ENCODE peak calls at places on chromosomes 13 and 19, in four cellular contexts. V is bronchial epithelial cell, Q is GM23338, T is fibroblast of mammary gland. H is an unnamed sample.

GRCh38 chr19:43784251-43784980 is 3.6 kb upstream of the KCNN4 start:
- DNase-seq in V (peak), Q (no peak), T (peak), H (peak)

GRCh38 chr19:34172661-34173144 is 399 bp downstream of the LSM14A start:
- DNase-seq in V (no peak), T (no peak), Q (no peak), H (peak)

GRCh38 chr13:112729408-112729807 is 39.6 kb downstream of the ATP11A start:
- DNase-seq in Q (no peak), V (no peak), T (no peak), H (no peak)

GRCh38 chr13:113207890-113208423 is 512 bp downstream of the PCID2 start:
- DNase-seq in V (peak), T (peak), Q (peak), H (peak)

GRCh38 chr19:3950871-3951861 is 18.3 kb downstream of the NMRK2 start:
- DNase-seq in T (no peak), V (no peak), Q (no peak), H (no peak)

GRCh38 chr13:97386832-97387486 is 47.0 kb upstream of the RAP2A start:
- DNase-seq in T (no peak), Q (no peak), V (no peak), H (peak)

GRCh38 chr19:28294395-28294794 is 918.6 kb downstream of the UQCRFS1 start:
- DNase-seq in V (no peak), Q (no peak), T (peak), H (no peak)

GRCh38 chr19:5806133-5806489 is 1.2 kb downstream of the NRTN start:
- DNase-seq in Q (no peak), V (no peak), T (no peak), H (no peak)

GRCh38 chr19:32407004-32407992 is 1.7 kb downstream of the DPY19L3 start:
- DNase-seq in T (peak), Q (no peak), V (peak), H (no peak)

GRCh38 chr13:50224534-50224933 is 209.3 kb downstream of the KCNRG start:
- DNase-seq in V (peak), T (peak), Q (no peak), H (peak)
- H3K4me3 ChIP-seq in V (no peak), T (no peak), Q (no peak), H (no peak)

DNA sequence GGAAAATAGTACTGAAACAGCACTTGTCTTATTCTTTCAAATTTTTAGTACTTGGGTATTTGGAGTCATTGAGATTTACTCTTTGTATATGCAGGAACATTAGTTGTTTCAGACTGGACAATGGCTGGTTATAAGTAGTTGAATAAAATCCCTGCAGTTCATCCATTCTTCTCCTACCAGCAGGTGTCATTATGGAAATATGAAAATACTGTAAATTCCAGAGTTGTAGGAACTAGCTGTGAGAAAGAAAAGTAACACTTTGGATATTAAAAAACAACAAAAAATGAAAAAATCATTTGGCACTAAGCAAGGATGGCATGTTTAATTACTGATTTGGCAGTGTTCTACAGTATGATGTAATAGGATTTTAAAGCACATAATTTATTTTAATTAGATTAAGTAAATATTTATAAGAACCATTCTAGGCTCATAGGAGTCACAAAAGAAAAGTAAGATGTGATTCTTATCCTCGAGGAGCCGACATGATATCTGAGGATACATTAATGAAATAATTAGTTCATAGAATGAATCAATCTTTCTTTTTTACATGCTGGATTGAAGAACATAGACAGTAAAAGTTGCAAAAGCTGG is 155.3 kb downstream of the KCNRG start:
- DNase-seq in T (peak), V (peak), Q (no peak), H (no peak)
- TF ChIP-seq CTCF in T (peak), V (peak), Q (no peak), H (no peak)

DNA sequence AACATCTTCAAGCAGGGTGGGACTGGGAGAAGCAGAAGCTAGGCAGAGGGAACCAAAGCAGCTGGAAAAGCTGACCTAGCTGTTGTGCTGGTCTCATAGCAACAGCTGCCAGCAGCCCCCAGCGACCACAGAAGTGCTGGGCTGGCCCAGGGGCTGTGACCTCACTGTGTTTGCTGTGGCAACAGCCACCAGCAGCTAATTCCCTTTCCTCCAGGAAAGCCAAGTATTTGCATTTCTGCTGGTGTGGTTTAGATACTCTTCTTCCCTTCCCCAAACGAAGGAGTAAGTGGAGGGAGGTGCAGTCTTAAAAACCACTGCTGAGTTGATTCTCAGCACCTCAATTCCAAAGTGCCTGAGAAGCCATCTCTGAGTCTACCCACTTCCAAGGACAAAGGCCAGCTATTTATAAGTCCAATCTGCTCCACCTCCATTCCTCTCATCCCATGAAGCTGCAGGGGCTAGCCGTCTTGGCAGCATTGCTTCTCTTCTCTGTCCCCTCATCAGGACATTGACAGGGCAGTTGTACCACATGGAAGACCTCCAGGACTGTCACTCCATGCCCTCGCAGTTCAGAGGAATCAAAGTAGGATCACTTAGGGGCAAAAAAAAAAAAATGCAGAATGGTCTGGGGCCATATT is 11.5 kb upstream of the CCDC97 start:
- DNase-seq in Q (no peak), T (peak), V (no peak), H (peak)
- H3K4me3 ChIP-seq in Q (no peak), T (no peak), V (no peak), H (peak)

GRCh38 chr19:38717051-38717450 is 27.2 kb downstream of the CAPN12 start:
- DNase-seq in Q (no peak), T (no peak), V (no peak), H (no peak)
- TF ChIP-seq CTCF in Q (no peak), T (no peak), V (no peak), H (no peak)

GRCh38 chr19:17077447-17078028 is 2.0 kb downstream of the MYO9B start:
- DNase-seq in V (no peak), Q (no peak), T (no peak), H (no peak)
- H3K4me3 ChIP-seq in V (no peak), Q (peak), T (no peak), H (peak)